ENCODE peak calls at places on chromosomes 5 and 9, in five cellular contexts. E is tibial nerve, W is GM23338, O is PC-3, Y is HCT116. F is an unnamed sample.

GRCh38 chr9:134551657-134552348 is 89.8 kb upstream of the COL5A1 start:
- DNase-seq in W (no peak), Y (no peak), E (no peak), O (peak; percentile 70), F (peak; percentile 60)

GRCh38 chr5:173268750-173269580 is 34.0 kb upstream of the NKX2-5 start:
- DNase-seq in W (no peak), Y (no peak), O (no peak), E (no peak), F (no peak)

GRCh38 chr5:39138892-39139291 is 64.7 kb upstream of the RICTOR start:
- DNase-seq in W (no peak), Y (no peak), O (peak; percentile 97), E (no peak), F (no peak)

GRCh38 chr5:31942546-31942945 is 231.6 kb downstream of the GOLPH3 start:
- DNase-seq in O (no peak), Y (no peak), E (no peak), W (no peak), F (no peak)

GRCh38 chr9:123928471-123929176 is 1.3 kb downstream of the DENND1A start:
- DNase-seq in W (no peak), Y (no peak), E (no peak), O (peak; percentile 24), F (no peak)

GRCh38 chr9:109806506-109807115 is 26.6 kb downstream of the PALM2AKAP2 start:
- DNase-seq in E (no peak), W (no peak), Y (no peak), O (no peak), F (no peak)

GRCh38 chr9:131138676-131139075 is 13.3 kb downstream of the NUP214 start:
- DNase-seq in W (no peak), Y (no peak), O (no peak), E (no peak), F (no peak)

GRCh38 chr9:7234144-7234543 is 476.4 kb downstream of the KDM4C start:
- DNase-seq in W (peak; percentile 95), Y (peak; percentile 41), E (no peak), O (peak; percentile 67), F (no peak)

GRCh38 chr5:160432815-160433214 is 11.2 kb downstream of the PTTG1 start:
- DNase-seq in W (no peak), O (no peak), E (no peak), Y (no peak), F (no peak)

GRCh38 chr9:89541798-89542197 is 43.9 kb upstream of the SEMA4D start:
- DNase-seq in Y (no peak), O (no peak), W (no peak), E (no peak), F (no peak)

GRCh38 chr5:120362426-120362825 is 101.7 kb upstream of the PRR16 start:
- DNase-seq in Y (no peak), O (no peak), E (no peak), W (no peak), F (no peak)

GRCh38 chr5:66637994-66638393 is 41.8 kb downstream of the MAST4 start:
- DNase-seq in Y (no peak), W (no peak), E (no peak), O (no peak), F (no peak)

GRCh38 chr9:5446451-5447236 is 3.7 kb upstream of the CD274 start:
- DNase-seq in Y (no peak), W (no peak), O (peak; percentile 92), E (no peak), F (no peak)

GRCh38 chr5:96340357-96340756 is 92.7 kb downstream of the PCSK1 start:
- DNase-seq in W (no peak), O (no peak), Y (no peak), E (no peak), F (no peak)

GRCh38 chr5:95900383-95900958 is 61.2 kb downstream of the ELL2 start:
- DNase-seq in Y (no peak), O (no peak), E (no peak), W (no peak), F (no peak)

GRCh38 chr5:68478306-68479091 is 262.9 kb downstream of the PIK3R1 start:
- DNase-seq in E (no peak), W (no peak), Y (no peak), O (no peak), F (no peak)

GRCh38 chr5:169094586-169095409 is 206.1 kb downstream of the SLIT3 start:
- DNase-seq in W (no peak), O (peak; percentile 77), Y (no peak), E (no peak), F (no peak)

GRCh38 chr9:89522261-89522978 is 24.5 kb upstream of the SEMA4D start:
- DNase-seq in W (no peak), E (no peak), Y (no peak), O (peak; percentile 27), F (no peak)

GRCh38 chr5:136425914-136426313 is 60.6 kb upstream of the TRPC7 start:
- DNase-seq in W (no peak), O (no peak), E (no peak), Y (no peak), F (no peak)

GRCh38 chr5:115979203-115979602 is 16.9 kb downstream of the LVRN start:
- DNase-seq in W (no peak), E (no peak), Y (no peak), O (no peak), F (no peak)

GRCh38 chr5:159814810-159815585 is 101.3 kb upstream of the ADRA1B start:
- DNase-seq in O (peak; percentile 64), Y (no peak), E (no peak), W (no peak), F (no peak)

GRCh38 chr9:5817776-5818336 is 15.1 kb downstream of the ERMP1 start:
- DNase-seq in E (no peak), W (no peak), O (peak; percentile 79), Y (peak; percentile 53), F (no peak)

GRCh38 chr5:59164041-59164830 is 581.4 kb downstream of the RAB3C start:
- DNase-seq in Y (no peak), W (no peak), O (no peak), E (no peak), F (no peak)

GRCh38 chr9:110291921-110292575 is 35.7 kb upstream of the TXN start:
- DNase-seq in Y (no peak), W (peak; percentile 8), E (no peak), O (peak; percentile 12), F (no peak)

GRCh38 chr9:24497671-24498070 is 48.0 kb downstream of the IZUMO3 start:
- DNase-seq in E (no peak), W (peak; percentile 66), O (no peak), Y (no peak), F (no peak)

GRCh38 chr5:14298126-14298847 is 155.1 kb downstream of the TRIO start:
- DNase-seq in O (peak; percentile 51), W (no peak), E (no peak), Y (no peak), F (no peak)

DNA sequence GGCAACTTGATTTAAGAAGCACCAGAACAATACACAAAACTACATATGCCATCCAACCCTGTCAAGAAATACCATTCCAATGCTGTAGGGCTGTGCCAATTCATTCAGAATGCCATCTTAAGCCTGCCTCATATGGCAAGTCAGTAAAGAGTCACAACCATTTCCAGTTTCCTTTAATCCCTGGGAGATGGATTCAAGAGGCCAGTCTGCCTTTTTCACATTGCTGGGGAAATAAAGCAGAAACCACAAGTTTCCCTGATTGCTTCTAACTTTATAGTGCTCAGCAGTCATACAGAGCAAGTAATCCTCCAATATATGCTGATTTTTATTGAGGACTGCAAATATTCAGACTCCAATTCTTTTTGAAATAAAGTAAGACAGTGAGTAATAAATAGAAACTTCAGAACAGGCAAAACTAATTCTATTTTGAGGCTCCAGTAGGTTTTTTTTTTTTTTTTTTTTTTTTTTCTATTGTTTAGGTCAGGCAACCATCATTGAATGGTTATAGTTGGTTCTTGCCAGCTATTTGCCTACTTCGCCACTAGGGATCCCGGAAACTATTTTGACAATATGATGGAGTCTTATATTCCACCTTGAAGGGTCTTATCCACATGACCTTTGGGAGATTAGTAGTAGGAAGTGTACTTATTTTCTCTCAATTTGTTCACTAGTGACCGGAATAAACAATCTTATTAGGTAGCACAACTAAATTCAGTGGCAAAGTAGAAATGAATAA is 400.9 kb upstream of the MEF2C start:
- DNase-seq in O (no peak), E (no peak), W (peak; percentile 62), Y (no peak), F (no peak)
- TF ChIP-seq CTCF in O (peak; percentile 30), E (no peak), W (peak; percentile 59), Y (peak; percentile 40), F (no peak)

DNA sequence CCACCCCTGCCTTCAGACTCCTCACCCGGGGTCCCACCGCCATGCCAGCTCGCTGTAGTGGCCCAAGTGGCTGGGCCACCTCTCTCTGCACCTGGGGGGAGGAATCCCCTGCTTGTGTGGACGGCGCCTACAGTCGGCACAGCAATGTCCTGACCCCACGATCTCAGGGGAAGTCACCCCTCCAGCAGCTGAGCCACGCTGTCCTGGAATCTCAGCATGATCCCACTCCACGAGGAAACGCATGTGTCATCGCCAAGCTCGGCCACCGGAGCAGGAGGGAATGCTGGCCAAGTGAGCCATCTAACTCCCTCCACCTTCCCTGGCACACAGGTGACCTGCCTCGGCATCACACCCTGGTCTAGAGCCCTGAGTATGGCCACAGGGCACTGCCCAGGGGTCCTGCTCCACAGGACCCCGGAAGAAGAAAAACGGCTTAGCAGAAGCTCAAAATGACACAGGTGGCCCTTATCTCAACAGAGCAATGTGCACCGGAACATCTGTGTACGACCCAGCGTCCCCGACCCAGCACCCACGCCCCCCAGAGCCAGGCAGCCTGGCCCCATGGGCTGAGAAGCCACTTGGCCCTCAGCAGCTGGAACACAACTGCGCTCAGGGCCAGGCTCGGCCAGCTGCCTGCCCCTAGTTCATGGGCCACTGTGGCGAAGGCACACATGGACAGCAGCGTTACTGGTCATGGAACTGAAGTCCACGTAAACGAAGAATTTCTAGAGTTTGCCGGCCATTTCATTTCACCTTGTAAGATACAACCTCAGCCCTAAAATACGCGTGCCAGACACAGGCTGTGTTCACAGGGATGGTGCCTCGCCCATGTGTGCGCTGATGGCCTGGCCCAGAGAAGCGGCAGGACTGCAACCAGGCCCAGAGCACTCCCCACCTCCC is 23.4 kb upstream of the CAMSAP1 start:
- DNase-seq in E (no peak), O (no peak), Y (no peak), W (no peak), F (peak; percentile 45)
- H3K36me3 ChIP-seq in E (no peaks in the 10 kb centered on the region), O (no peaks in the 10 kb centered on the region), Y (peaks cover 19% of the 10 kb centered on the region), W (peaks cover 9% of the 10 kb centered on the region), F (no peaks in the 10 kb centered on the region)

GRCh38 chr5:106085136-106085535 is 1585.6 kb downstream of the EFNA5 start:
- DNase-seq in O (no peak), W (peak; percentile 61), E (no peak), Y (no peak), F (no peak)
- H3K4me3 ChIP-seq in O (no peak overlapping the region), W (peak overlapping the region; percentile 31), E (no peak overlapping the region), Y (no peak overlapping the region), F (no peak overlapping the region)

GRCh38 chr9:99576002-99576401 is 245.7 kb upstream of the NR4A3 start:
- DNase-seq in W (peak; percentile 2), Y (no peak), O (peak; percentile 11), E (no peak), F (no peak)
- TF ChIP-seq CTCF in W (no peak), Y (peak; percentile 39), O (peak; percentile 36), E (no peak), F (no peak)